ENCODE peak calls at places on chromosomes 5 and 9, in ten cellular contexts. C is T-helper 2 cell; Z is WERI-Rb-1; W is iris pigment epithelial cell; A is spleen; Y is brain microvascular endothelial cell; E is HuH-7; R is activated CD4-positive, CD25-positive, alpha-beta regulatory T cell treated with anti-CD3 and anti-CD28 coated beads, Interleukin-2, amount 50 U/mL, for 72 hours; V is activated CD8-positive, alpha-beta T cell treated with anti-CD3 and anti-CD28 coated beads for 36 hours; D is activated effector memory CD4-positive, alpha-beta T cell treated with Interleukin-2 at 50 U/mL for 16 hours. J is an unnamed sample.

GRCh38 chr5:174222891-174223290 is 177.4 kb downstream of the NSG2 start:
- DNase-seq in V (no peak), D (no peak), Z (no peak), Y (no peak), W (no peak), E (no peak), R (no peak), A (no peak), C (no peak), J (no peak)

GRCh38 chr5:69467442-69468225 is 25.0 kb upstream of the OCLN start:
- DNase-seq in C (no peak), R (no peak), W (no peak), Z (no peak), D (no peak), Y (no peak), E (no peak), A (no peak), V (no peak), J (no peak)

GRCh38 chr9:76373173-76373771 is 21.0 kb downstream of the RFK start:
- DNase-seq in A (no peak), Y (peak; percentile 35), R (no peak), W (peak; percentile 55), C (no peak), E (peak; percentile 69), Z (no peak), V (no peak), D (no peak), J (no peak)

GRCh38 chr5:74497706-74498105 is 142.8 kb downstream of the ENC1 start:
- DNase-seq in E (no peak), A (no peak), C (no peak), V (no peak), R (no peak), Z (no peak), W (no peak), D (no peak), Y (peak; percentile 35), J (no peak)

GRCh38 chr9:693460-694390 is 147.8 kb upstream of the DMRT1 start:
- DNase-seq in V (no peak), Z (no peak), W (peak; percentile 81), C (no peak), E (no peak), A (no peak), D (no peak), Y (peak; percentile 66), R (no peak), J (no peak)

GRCh38 chr9:98192503-98193335 is at the start of gene CORO2A:
- DNase-seq in E (peak; percentile 91), Y (peak; percentile 37), D (peak; percentile 56), W (peak; percentile 72), R (peak; percentile 79), V (peak; percentile 81), C (peak; percentile 60), A (peak; percentile 93), Z (peak; percentile 95), J (peak; percentile 41)

GRCh38 chr5:57247765-57248164 is 73.9 kb downstream of the GPBP1 start:
- DNase-seq in V (no peak), D (no peak), Z (no peak), R (no peak), E (no peak), C (no peak), A (no peak), W (no peak), Y (no peak), J (no peak)

GRCh38 chr5:31096238-31096865 is 97.1 kb upstream of the CDH6 start:
- DNase-seq in V (no peak), Z (no peak), R (no peak), A (no peak), W (peak; percentile 67), C (no peak), Y (peak; percentile 78), E (no peak), D (no peak), J (no peak)

GRCh38 chr5:40681351-40682311 is 1.9 kb downstream of the PTGER4 start:
- DNase-seq in E (no peak), W (peak; percentile 48), R (peak; percentile 64), D (peak; percentile 30), C (no peak), Y (peak; percentile 35), Z (peak; percentile 22), A (peak; percentile 93), V (peak; percentile 77), J (no peak)

GRCh38 chr9:117403403-117403811 is 11.4 kb downstream of the ASTN2 start:
- DNase-seq in A (no peak), V (no peak), C (no peak), R (no peak), W (no peak), E (no peak), D (no peak), Y (no peak), Z (peak; percentile 87), J (no peak)

GRCh38 chr5:134048864-134049263 is 44.1 kb upstream of the VDAC1 start:
- DNase-seq in Z (no peak), Y (no peak), V (no peak), E (no peak), R (no peak), C (no peak), A (no peak), D (no peak), W (no peak), J (no peak)

GRCh38 chr5:10319202-10319851 is 11.6 kb upstream of the CMBL start:
- DNase-seq in E (no peak), W (peak; percentile 83), Y (peak; percentile 60), C (no peak), V (no peak), D (no peak), A (no peak), Z (no peak), R (no peak), J (no peak)

GRCh38 chr9:110671849-110672248 is 3.3 kb downstream of the MUSK start:
- DNase-seq in E (no peak), W (no peak), V (no peak), Z (no peak), R (no peak), C (no peak), D (no peak), Y (no peak), A (no peak), J (no peak)

GRCh38 chr5:157740211-157740610 is 3.3 kb upstream of the LSM11 start:
- DNase-seq in E (peak; percentile 73), D (no peak), Z (peak; percentile 36), A (no peak), Y (no peak), R (no peak), W (no peak), C (no peak), V (peak; percentile 26), J (no peak)

GRCh38 chr5:136006164-136006563 is 22.6 kb upstream of the TGFBI start:
- DNase-seq in V (no peak), C (no peak), E (no peak), D (no peak), W (peak; percentile 85), Y (peak; percentile 30), A (no peak), R (no peak), Z (no peak), J (no peak)

GRCh38 chr9:109868222-109868621 is 88.2 kb downstream of the PALM2AKAP2 start:
- DNase-seq in C (no peak), Y (peak; percentile 25), V (no peak), D (no peak), R (no peak), E (no peak), W (no peak), A (no peak), Z (no peak), J (no peak)

GRCh38 chr9:69768716-69769115 is 8.9 kb upstream of the PTAR1 start:
- DNase-seq in Y (peak; percentile 62), W (peak; percentile 59), D (no peak), E (no peak), V (no peak), C (no peak), Z (no peak), A (no peak), R (no peak), J (no peak)

GRCh38 chr5:124707516-124707915 is 38.9 kb downstream of the ZNF608 start:
- DNase-seq in V (no peak), W (no peak), D (no peak), E (no peak), Y (no peak), C (no peak), Z (no peak), R (no peak), A (no peak), J (no peak)

GRCh38 chr9:104608336-104608735 is 2.9 kb upstream of the OR13C2 start:
- DNase-seq in R (no peak), E (no peak), C (no peak), A (no peak), Z (no peak), Y (no peak), W (peak; percentile 1), V (no peak), D (no peak), J (no peak)

GRCh38 chr9:101469026-101469425 is 33.5 kb upstream of the ALDOB start:
- DNase-seq in V (no peak), E (no peak), C (no peak), A (no peak), W (no peak), Y (no peak), Z (no peak), R (no peak), D (no peak), J (no peak)

GRCh38 chr9:3281399-3281798 is 244.4 kb downstream of the RFX3 start:
- DNase-seq in Y (no peak), W (no peak), E (no peak), A (no peak), Z (no peak), C (no peak), R (no peak), V (no peak), D (no peak), J (no peak)

GRCh38 chr5:75611324-75612210 is at the start of gene ANKDD1B:
- DNase-seq in C (no peak), R (no peak), Y (peak; percentile 60), A (peak; percentile 78), E (peak; percentile 55), D (no peak), W (peak; percentile 72), V (peak; percentile 13), Z (peak; percentile 16), J (no peak)

GRCh38 chr9:123350590-123351310 is 5.2 kb upstream of the CRB2 start:
- DNase-seq in R (no peak), Z (no peak), E (no peak), W (peak; percentile 17), Y (no peak), V (no peak), D (no peak), A (no peak), C (no peak), J (no peak)

GRCh38 chr5:71587709-71588532 is 781 bp downstream of the MCCC2 start:
- DNase-seq in R (peak; percentile 30), E (peak; percentile 8), C (no peak), Z (peak; percentile 8), V (peak; percentile 35), A (no peak), W (no peak), Y (no peak), D (peak; percentile 2), J (no peak)

J was measured in activated CD4-positive, alpha-beta T cell treated with anti-CD3 and anti-CD28 coated beads, Interleukin-2, amount 50 U/mL, for 24 hours.